ENCODE peak calls at places on chromosomes 13 and 19, in six cellular contexts. Y is fibroblast of the aortic adventitia, V is cardiac muscle cell, C is cardiac fibroblast, J is DMS79 treated with DMSO at 0.1 percent for 48 hours, R is hepatocyte. P is an unnamed sample.

GRCh38 chr19:49855676-49856573 is 5.0 kb downstream of the PTOV1 start:
- DNase-seq in Y (no peak), V (no peak), C (no peak), J (no peak), R (no peak), P (peak)

GRCh38 chr19:19474950-19475781 is 40.2 kb downstream of the TSSK6 start:
- DNase-seq in Y (no peak), V (no peak), C (no peak), J (no peak), R (no peak), P (no peak)

GRCh38 chr13:71998223-71998622 is 131.2 kb upstream of the DACH1 start:
- DNase-seq in Y (no peak), V (no peak), C (no peak), J (no peak), R (no peak), P (no peak)

GRCh38 chr19:39100500-39101166 is 16.5 kb downstream of the ACP7 start:
- DNase-seq in Y (no peak), V (no peak), C (no peak), J (no peak), R (no peak), P (no peak)

GRCh38 chr13:109275848-109276247 is 510.5 kb downstream of the IRS2 start:
- DNase-seq in Y (no peak), V (peak), C (no peak), J (no peak), R (peak), P (no peak)

GRCh38 chr13:73451120-73452029 is 392.6 kb downstream of the KLF5 start:
- DNase-seq in Y (no peak), V (no peak), C (no peak), J (no peak), R (peak), P (no peak)

GRCh38 chr19:1774999-1775772 is 21.9 kb downstream of the ONECUT3 start:
- DNase-seq in Y (no peak), V (no peak), C (peak), J (no peak), R (no peak), P (peak)

GRCh38 chr19:56769650-56770049 is 70.9 kb downstream of the PEG3 start:
- DNase-seq in Y (no peak), V (no peak), C (no peak), J (no peak), R (no peak), P (no peak)

GRCh38 chr13:98275711-98276171 is 98.7 kb upstream of the RNF113B start:
- DNase-seq in Y (no peak), V (peak), C (no peak), J (no peak), R (no peak), P (no peak)

GRCh38 chr13:30235206-30235605 is 72.1 kb downstream of the KATNAL1 start:
- DNase-seq in Y (peak), V (no peak), C (peak), J (no peak), R (no peak), P (no peak)

GRCh38 chr19:28500982-28501633 is 711.8 kb downstream of the UQCRFS1 start:
- DNase-seq in Y (no peak), V (no peak), C (no peak), J (no peak), R (no peak), P (no peak)

GRCh38 chr13:77416666-77417212 is 89.8 kb upstream of the MYCBP2 start:
- DNase-seq in Y (no peak), V (no peak), C (no peak), J (no peak), R (no peak), P (no peak)

GRCh38 chr19:58170860-58171259 is 12.0 kb upstream of the ZNF274 start:
- DNase-seq in Y (no peak), V (no peak), C (no peak), J (no peak), R (no peak), P (no peak)

GRCh38 chr19:1882786-1883692 is 2.3 kb downstream of the ABHD17A start:
- DNase-seq in Y (no peak), V (no peak), C (no peak), J (no peak), R (no peak), P (no peak)

GRCh38 chr19:2173841-2174577 is 10.3 kb downstream of the DOT1L start:
- DNase-seq in Y (no peak), V (no peak), C (no peak), J (no peak), R (no peak), P (no peak)

GRCh38 chr19:55146648-55147218 is 2.3 kb downstream of the TNNT1 start:
- DNase-seq in Y (no peak), V (peak), C (no peak), J (peak), R (peak), P (peak)

P was measured in D341Med.